ENCODE peak calls at places on chromosome 16, in seven cellular contexts. One of them, this sample, is unnamed.

GRCh38 chr16:27452569-27453475 is 50.8 kb downstream of the IL21R start:
- DNase-seq in NB4: no peak
- DNase-seq in adrenal gland: no peak
- DNase-seq in A549: no peak
- DNase-seq in esophagus muscularis mucosa: no peak
- DNase-seq in breast epithelium: no peak
- DNase-seq in heart left ventricle: no peak
- DNase-seq in this sample: no peak

GRCh38 chr16:70689035-70689969 is 3.4 kb upstream of the MTSS2 start:
- DNase-seq in NB4: no peak
- DNase-seq in adrenal gland: no peak
- DNase-seq in A549: no peak
- DNase-seq in esophagus muscularis mucosa: no peak
- DNase-seq in breast epithelium: no peak
- DNase-seq in heart left ventricle: no peak
- DNase-seq in this sample: no peak

GRCh38 chr16:11159189-11159588 is 96.8 kb downstream of the SOCS1 start:
- DNase-seq in NB4: no peak
- DNase-seq in adrenal gland: no peak
- DNase-seq in A549: no peak
- DNase-seq in esophagus muscularis mucosa: no peak
- DNase-seq in breast epithelium: no peak
- DNase-seq in heart left ventricle: no peak
- DNase-seq in this sample: no peak

GRCh38 chr16:8648867-8649266 is 25.6 kb upstream of the ABAT start:
- DNase-seq in NB4: no peak
- DNase-seq in adrenal gland: no peak
- DNase-seq in A549: no peak
- DNase-seq in esophagus muscularis mucosa: no peak
- DNase-seq in breast epithelium: no peak
- DNase-seq in heart left ventricle: no peak
- DNase-seq in this sample: no peak

GRCh38 chr16:85750021-85750826 is 672 bp downstream of the C16orf74 start:
- DNase-seq in NB4: peak
- DNase-seq in adrenal gland: no peak
- DNase-seq in A549: no peak
- DNase-seq in esophagus muscularis mucosa: no peak
- DNase-seq in breast epithelium: no peak
- DNase-seq in heart left ventricle: peak
- DNase-seq in this sample: no peak

GRCh38 chr16:8849411-8850011 is 19.3 kb downstream of the CARHSP1 start:
- DNase-seq in NB4: peak
- DNase-seq in adrenal gland: no peak
- DNase-seq in A549: no peak
- DNase-seq in esophagus muscularis mucosa: no peak
- DNase-seq in breast epithelium: no peak
- DNase-seq in heart left ventricle: peak
- DNase-seq in this sample: no peak

GRCh38 chr16:20875358-20875656 is 24.9 kb downstream of the DCUN1D3 start:
- DNase-seq in NB4: no peak
- DNase-seq in adrenal gland: no peak
- DNase-seq in A549: no peak
- DNase-seq in esophagus muscularis mucosa: no peak
- DNase-seq in breast epithelium: no peak
- DNase-seq in heart left ventricle: no peak
- DNase-seq in this sample: no peak

GRCh38 chr16:65195998-65196397 is 74.1 kb upstream of the CDH11 start:
- DNase-seq in NB4: no peak
- DNase-seq in adrenal gland: no peak
- DNase-seq in A549: no peak
- DNase-seq in esophagus muscularis mucosa: no peak
- DNase-seq in breast epithelium: no peak
- DNase-seq in heart left ventricle: no peak
- DNase-seq in this sample: no peak

GRCh38 chr16:65737831-65738230 is 616.0 kb upstream of the CDH11 start:
- DNase-seq in NB4: no peak
- DNase-seq in adrenal gland: no peak
- DNase-seq in A549: no peak
- DNase-seq in esophagus muscularis mucosa: no peak
- DNase-seq in breast epithelium: no peak
- DNase-seq in heart left ventricle: no peak
- DNase-seq in this sample: no peak

DNA sequence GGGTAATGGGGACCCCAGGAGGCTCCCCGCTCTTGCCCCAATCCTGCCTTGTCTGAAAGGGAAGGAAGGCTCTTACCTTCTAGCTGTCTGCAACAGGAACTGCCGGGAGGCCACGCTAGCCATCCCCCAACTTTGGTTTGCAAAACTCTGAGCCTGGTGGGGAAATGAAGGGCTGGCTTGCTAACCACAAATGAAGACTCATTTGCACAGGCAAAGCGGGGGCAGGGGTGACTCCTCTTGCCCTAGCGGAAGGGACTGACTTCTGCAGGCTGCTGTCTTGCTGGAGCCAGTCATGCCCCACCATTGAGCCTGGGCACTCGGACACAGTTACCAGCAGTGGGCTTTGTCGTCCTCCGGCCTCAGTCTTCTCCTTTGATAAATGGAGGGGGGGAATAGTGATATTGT is 52.6 kb downstream of the PLCG2 start:
- DNase-seq in NB4: peak
- DNase-seq in adrenal gland: peak
- DNase-seq in A549: no peak
- DNase-seq in esophagus muscularis mucosa: no peak
- DNase-seq in breast epithelium: peak
- DNase-seq in heart left ventricle: peak
- DNase-seq in this sample: peak
- TF ChIP-seq POLR2A in NB4: no peak
- TF ChIP-seq POLR2A in adrenal gland: no peak
- TF ChIP-seq POLR2A in A549: no peak
- TF ChIP-seq POLR2A in esophagus muscularis mucosa: no peak
- TF ChIP-seq POLR2A in breast epithelium: no peak
- TF ChIP-seq POLR2A in heart left ventricle: no peak
- TF ChIP-seq POLR2A in this sample: no peak

GRCh38 chr16:67833035-67833417 is 9.1 kb upstream of the THAP11 start:
- DNase-seq in NB4: peak
- DNase-seq in adrenal gland: no peak
- DNase-seq in A549: no peak
- DNase-seq in esophagus muscularis mucosa: no peak
- DNase-seq in breast epithelium: no peak
- DNase-seq in heart left ventricle: no peak
- DNase-seq in this sample: peak

GRCh38 chr16:67834242-67834614 is 7.9 kb upstream of the THAP11 start:
- DNase-seq in NB4: no peak
- DNase-seq in adrenal gland: no peak
- DNase-seq in A549: no peak
- DNase-seq in esophagus muscularis mucosa: no peak
- DNase-seq in breast epithelium: no peak
- DNase-seq in heart left ventricle: no peak
- DNase-seq in this sample: no peak

GRCh38 chr16:67837811-67838210 is 4.3 kb upstream of the THAP11 start:
- DNase-seq in NB4: no peak
- DNase-seq in adrenal gland: no peak
- DNase-seq in A549: no peak
- DNase-seq in esophagus muscularis mucosa: no peak
- DNase-seq in breast epithelium: no peak
- DNase-seq in heart left ventricle: no peak
- DNase-seq in this sample: no peak

GRCh38 chr16:67828651-67829050 is 13.5 kb upstream of the THAP11 start:
- DNase-seq in NB4: no peak
- DNase-seq in adrenal gland: no peak
- DNase-seq in A549: no peak
- DNase-seq in esophagus muscularis mucosa: no peak
- DNase-seq in breast epithelium: no peak
- DNase-seq in heart left ventricle: no peak
- DNase-seq in this sample: no peak

DNA sequence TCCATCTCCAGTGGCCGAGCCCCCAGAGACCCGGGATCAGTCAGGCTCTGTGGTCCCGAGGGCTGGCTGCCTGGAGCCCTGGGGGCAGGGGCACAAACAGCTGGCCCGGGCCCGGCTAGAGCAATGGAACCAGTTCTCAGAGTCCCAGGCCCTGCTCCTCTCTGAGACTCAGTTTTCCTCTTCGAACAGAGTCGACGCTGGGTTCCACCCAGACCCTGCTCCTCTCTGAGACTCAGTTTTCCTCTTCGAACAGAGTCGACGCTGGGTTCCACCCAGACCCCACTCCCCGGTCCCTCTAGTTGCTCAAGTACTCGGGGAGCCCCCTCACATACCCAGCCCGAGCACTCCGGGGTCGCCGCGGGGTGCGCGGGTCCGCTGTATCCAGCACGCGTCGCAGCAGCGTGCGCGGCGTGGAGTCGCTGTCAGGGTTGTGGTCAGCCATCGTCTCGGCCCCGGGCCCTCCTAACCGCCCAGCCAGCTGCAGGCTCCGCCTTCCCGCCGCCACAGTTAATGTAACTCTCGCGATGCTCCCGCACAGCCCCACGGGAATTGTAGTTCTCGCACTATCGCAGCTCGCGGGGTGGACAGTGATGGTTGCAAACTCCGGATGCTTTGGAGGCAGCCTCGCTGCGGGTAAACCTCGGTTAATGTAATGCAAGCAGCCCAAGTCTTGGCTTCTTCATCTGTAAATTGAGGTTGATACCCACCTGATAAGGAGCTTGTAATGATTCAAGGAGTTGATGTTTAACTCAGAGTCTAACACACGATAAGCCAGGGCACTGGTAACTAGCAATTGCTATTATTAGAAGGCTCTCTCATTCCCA is 8.5 kb upstream of the THAP11 start:
- DNase-seq in NB4: peak
- DNase-seq in adrenal gland: peak
- DNase-seq in A549: peak
- DNase-seq in esophagus muscularis mucosa: peak
- DNase-seq in breast epithelium: peak
- DNase-seq in heart left ventricle: peak
- DNase-seq in this sample: peak
- TF ChIP-seq POLR2A in NB4: peak
- TF ChIP-seq POLR2A in adrenal gland: peak
- TF ChIP-seq POLR2A in A549: peak
- TF ChIP-seq POLR2A in esophagus muscularis mucosa: no peak
- TF ChIP-seq POLR2A in breast epithelium: no peak
- TF ChIP-seq POLR2A in heart left ventricle: peak
- TF ChIP-seq POLR2A in this sample: peak

DNA sequence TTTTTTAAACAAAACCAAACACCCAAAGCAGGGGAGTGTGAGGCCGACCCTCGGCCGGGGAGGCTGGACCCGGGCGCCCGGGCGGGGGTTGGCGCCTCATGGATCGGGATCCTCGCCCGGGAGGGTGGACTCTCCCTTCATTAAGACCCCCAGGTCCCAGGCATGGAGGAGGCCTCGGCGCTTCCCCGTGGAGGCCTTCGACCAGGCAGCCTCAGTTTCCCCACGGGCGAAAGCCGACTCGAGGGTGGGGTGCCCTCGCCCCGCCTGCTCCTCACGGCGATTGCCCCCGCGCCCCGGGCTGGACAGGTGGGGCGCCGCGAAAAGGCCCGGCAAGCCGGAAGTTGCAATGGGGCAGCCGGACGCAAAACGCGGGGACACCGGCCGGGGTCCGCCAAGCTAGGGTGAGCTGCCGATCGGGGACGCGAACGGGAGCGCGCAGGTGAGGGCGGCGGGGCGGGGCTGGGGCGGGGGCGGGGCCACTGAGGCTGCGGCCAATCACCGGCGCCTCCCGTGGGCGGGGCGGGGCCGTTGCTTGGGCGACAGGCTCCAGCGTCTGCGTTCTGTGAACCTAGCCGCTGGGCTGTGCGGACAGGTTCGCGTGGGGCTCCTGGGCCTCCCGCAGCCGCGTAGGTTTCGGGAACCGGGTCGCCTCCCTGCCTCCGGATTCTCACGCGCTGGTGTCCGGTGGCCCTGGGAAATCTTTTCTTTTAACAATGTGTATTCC is 6.0 kb upstream of the ZNF205 start:
- DNase-seq in NB4: peak
- DNase-seq in adrenal gland: peak
- DNase-seq in A549: peak
- DNase-seq in esophagus muscularis mucosa: peak
- DNase-seq in breast epithelium: peak
- DNase-seq in heart left ventricle: peak
- DNase-seq in this sample: peak
- TF ChIP-seq POLR2A in NB4: peak
- TF ChIP-seq POLR2A in adrenal gland: peak
- TF ChIP-seq POLR2A in A549: peak
- TF ChIP-seq POLR2A in esophagus muscularis mucosa: no peak
- TF ChIP-seq POLR2A in breast epithelium: peak
- TF ChIP-seq POLR2A in heart left ventricle: no peak
- TF ChIP-seq POLR2A in this sample: peak

GRCh38 chr16:1349951-1350350 is 1.7 kb downstream of the TSR3 start:
- DNase-seq in NB4: no peak
- DNase-seq in adrenal gland: no peak
- DNase-seq in A549: no peak
- DNase-seq in esophagus muscularis mucosa: no peak
- DNase-seq in breast epithelium: no peak
- DNase-seq in heart left ventricle: no peak
- DNase-seq in this sample: no peak

GRCh38 chr16:1351215-1351581 is 480 bp downstream of the TSR3 start:
- DNase-seq in NB4: no peak
- DNase-seq in adrenal gland: no peak
- DNase-seq in A549: no peak
- DNase-seq in esophagus muscularis mucosa: no peak
- DNase-seq in breast epithelium: no peak
- DNase-seq in heart left ventricle: no peak
- DNase-seq in this sample: peak

GRCh38 chr16:1350691-1351090 is 987 bp downstream of the TSR3 start:
- DNase-seq in NB4: no peak
- DNase-seq in adrenal gland: no peak
- DNase-seq in A549: no peak
- DNase-seq in esophagus muscularis mucosa: no peak
- DNase-seq in breast epithelium: no peak
- DNase-seq in heart left ventricle: no peak
- DNase-seq in this sample: no peak

GRCh38 chr16:1349351-1349750 is 2.3 kb downstream of the TSR3 start:
- DNase-seq in NB4: no peak
- DNase-seq in adrenal gland: no peak
- DNase-seq in A549: no peak
- DNase-seq in esophagus muscularis mucosa: no peak
- DNase-seq in breast epithelium: no peak
- DNase-seq in heart left ventricle: no peak
- DNase-seq in this sample: no peak

GRCh38 chr16:1351582-1352362 is at the start of the genes GNPTG and TSR3:
- DNase-seq in NB4: peak
- DNase-seq in adrenal gland: peak
- DNase-seq in A549: peak
- DNase-seq in esophagus muscularis mucosa: peak
- DNase-seq in breast epithelium: peak
- DNase-seq in heart left ventricle: peak
- DNase-seq in this sample: peak
- TF ChIP-seq POLR2A in NB4: no peak
- TF ChIP-seq POLR2A in adrenal gland: peak
- TF ChIP-seq POLR2A in A549: peak
- TF ChIP-seq POLR2A in esophagus muscularis mucosa: no peak
- TF ChIP-seq POLR2A in breast epithelium: no peak
- TF ChIP-seq POLR2A in heart left ventricle: no peak
- TF ChIP-seq POLR2A in this sample: peak